ENCODE peak calls at places on chromosomes 6 and 20, in seven cellular contexts. W is amygdala; M is endothelial cell of umbilical vein; V is stimulated activated CD4-positive, alpha-beta T cell treated with anti-CD3 and anti-CD28 coated beads, TNF-alpha, amount 100 ng/mL, for 24 hours; Z is stimulated activated naive CD8-positive, alpha-beta T cell treated with anti-CD3 and anti-CD28 coated beads, Interleukin-15, amount 100 ng/mL, for 72 hours; S is fibroblast of the conjunctiva; D is omental fat pad. J is an unnamed sample.

GRCh38 chr6:44472250-44472945 is 84.9 kb downstream of the CDC5L start:
- DNase-seq in W (no peak), M (no peak), V (no peak), Z (no peak), S (no peak), D (no peak), J (no peak)

GRCh38 chr20:56979125-56979524 is 287.3 kb downstream of the BMP7 start:
- DNase-seq in W (no peak), M (no peak), V (no peak), Z (no peak), S (no peak), D (no peak), J (no peak)

GRCh38 chr20:6421321-6422030 is 298.6 kb upstream of the FERMT1 start:
- DNase-seq in W (no peak), M (no peak), V (no peak), Z (no peak), S (no peak), D (no peak), J (no peak)

GRCh38 chr6:64012351-64013060 is 376.9 kb downstream of the PHF3 start:
- DNase-seq in W (peak), M (no peak), V (no peak), Z (no peak), S (peak), D (no peak), J (peak)

GRCh38 chr6:46628498-46628897 is 24.1 kb downstream of the CYP39A1 start:
- DNase-seq in W (no peak), M (no peak), V (no peak), Z (no peak), S (no peak), D (no peak), J (no peak)

GRCh38 chr6:13272131-13273046 is 55.9 kb downstream of the TBC1D7 start:
- DNase-seq in W (no peak), M (no peak), V (no peak), Z (no peak), S (no peak), D (no peak), J (no peak)

GRCh38 chr20:63004607-63005211 is 2.1 kb downstream of the BHLHE23 start:
- DNase-seq in W (no peak), M (no peak), V (no peak), Z (no peak), S (no peak), D (no peak), J (no peak)

GRCh38 chr6:56764081-56764566 is 121.4 kb upstream of the DST start:
- DNase-seq in W (no peak), M (peak), V (no peak), Z (no peak), S (peak), D (no peak), J (peak)

GRCh38 chr6:52575490-52575868 is 1.4 kb downstream of the TRAM2 start:
- DNase-seq in W (no peak), M (peak), V (no peak), Z (no peak), S (no peak), D (no peak), J (no peak)

GRCh38 chr20:38445901-38446425 is 10.8 kb upstream of the SNHG17 start:
- DNase-seq in W (no peak), M (no peak), V (no peak), Z (no peak), S (no peak), D (no peak), J (no peak)

GRCh38 chr6:38307730-38308129 is 332.0 kb downstream of the BTBD9 start:
- DNase-seq in W (no peak), M (no peak), V (no peak), Z (no peak), S (no peak), D (no peak), J (no peak)

GRCh38 chr20:10619427-10619826 is 54.4 kb downstream of the JAG1 start:
- DNase-seq in W (no peak), M (peak), V (no peak), Z (no peak), S (no peak), D (no peak), J (no peak)

GRCh38 chr6:16503919-16504554 is 257.2 kb downstream of the ATXN1 start:
- DNase-seq in W (no peak), M (no peak), V (no peak), Z (peak), S (no peak), D (no peak), J (no peak)

GRCh38 chr6:88165877-88166492 is at the start of gene CNR1:
- DNase-seq in W (no peak), M (peak), V (no peak), Z (no peak), S (peak), D (no peak), J (no peak)

GRCh38 chr6:139253656-139254055 is 38.1 kb downstream of the TXLNB start:
- DNase-seq in W (no peak), M (no peak), V (no peak), Z (no peak), S (no peak), D (no peak), J (no peak)

GRCh38 chr20:63554361-63555278 is 661 bp downstream of the FNDC11 start:
- DNase-seq in W (no peak), M (no peak), V (no peak), Z (no peak), S (no peak), D (no peak), J (no peak)

GRCh38 chr6:20069130-20069529 is 143.1 kb downstream of the MBOAT1 start:
- DNase-seq in W (no peak), M (peak), V (no peak), Z (no peak), S (no peak), D (no peak), J (no peak)

GRCh38 chr20:24470782-24471582 is 1.6 kb downstream of the SYNDIG1 start:
- DNase-seq in W (peak), M (no peak), V (no peak), Z (no peak), S (no peak), D (no peak), J (no peak)

GRCh38 chr6:156437084-156437879 is 339.9 kb upstream of the ARID1B start:
- DNase-seq in W (no peak), M (no peak), V (no peak), Z (no peak), S (no peak), D (no peak), J (no peak)

GRCh38 chr6:28218312-28219248 is 6.5 kb upstream of the ZSCAN9 start:
- DNase-seq in W (no peak), M (peak), V (no peak), Z (peak), S (peak), D (peak), J (no peak)

GRCh38 chr20:19138758-19139157 is 73.7 kb upstream of the SLC24A3 start:
- DNase-seq in W (no peak), M (no peak), V (no peak), Z (no peak), S (no peak), D (no peak), J (no peak)

GRCh38 chr6:138724015-138724414 is 49.6 kb upstream of the CCDC28A start:
- DNase-seq in W (no peak), M (peak), V (no peak), Z (no peak), S (no peak), D (no peak), J (no peak)

GRCh38 chr6:154791561-154792317 is 58.5 kb downstream of the SCAF8 start:
- DNase-seq in W (no peak), M (peak), V (no peak), Z (no peak), S (no peak), D (no peak), J (no peak)

GRCh38 chr6:109660526-109660925 is 30.5 kb downstream of the AK9 start:
- DNase-seq in W (no peak), M (no peak), V (no peak), Z (no peak), S (no peak), D (no peak), J (no peak)

GRCh38 chr20:13270211-13270610 is 49.1 kb downstream of the ISM1 start:
- DNase-seq in W (no peak), M (no peak), V (no peak), Z (no peak), S (no peak), D (no peak), J (no peak)

GRCh38 chr6:105902401-105903031 is 183.6 kb upstream of the PRDM1 start:
- DNase-seq in W (no peak), M (no peak), V (no peak), Z (no peak), S (peak), D (no peak), J (peak)

GRCh38 chr6:168190646-168191443 is 111.8 kb upstream of the FRMD1 start:
- DNase-seq in W (no peak), M (no peak), V (no peak), Z (no peak), S (no peak), D (no peak), J (no peak)

GRCh38 chr20:31859266-31859997 is 10.9 kb downstream of the DUSP15 start:
- DNase-seq in W (no peak), M (no peak), V (no peak), Z (no peak), S (no peak), D (no peak), J (no peak)

GRCh38 chr6:114033606-114034005 is 62.7 kb upstream of the HDAC2 start:
- DNase-seq in W (no peak), M (no peak), V (no peak), Z (no peak), S (no peak), D (no peak), J (no peak)

GRCh38 chr6:132130530-132131298 is 179.5 kb upstream of the CCN2 start:
- DNase-seq in W (no peak), M (peak), V (no peak), Z (no peak), S (no peak), D (no peak), J (no peak)

GRCh38 chr6:30075094-30075986 is at the start of gene RNF39:
- DNase-seq in W (no peak), M (no peak), V (no peak), Z (no peak), S (no peak), D (no peak), J (no peak)

GRCh38 chr20:23326774-23327173 is 23.8 kb upstream of the NXT1 start:
- DNase-seq in W (no peak), M (no peak), V (no peak), Z (no peak), S (no peak), D (no peak), J (no peak)

GRCh38 chr6:30480536-30481156 is 8.7 kb upstream of the HLA-E start:
- DNase-seq in W (no peak), M (no peak), V (no peak), Z (peak), S (no peak), D (no peak), J (no peak)